ENCODE peak calls at places on chromosomes 3 and 15, in four cellular contexts. One of them, this sample, is unnamed.

GRCh38 chr3:47854720-47855455 is 52.0 kb downstream of the DHX30 start:
- DNase-seq in EL: no peak
- DNase-seq in hypothalamus: no peak
- DNase-seq in brain microvascular endothelial cell: no peak
- DNase-seq in this sample: no peak

GRCh38 chr3:116051586-116051985 is 393.7 kb downstream of the LSAMP start:
- DNase-seq in EL: no peak
- DNase-seq in hypothalamus: no peak
- DNase-seq in brain microvascular endothelial cell: no peak
- DNase-seq in this sample: no peak

GRCh38 chr3:129954509-129954908 is 20.0 kb upstream of the TRH start:
- DNase-seq in EL: no peak
- DNase-seq in hypothalamus: no peak
- DNase-seq in brain microvascular endothelial cell: no peak
- DNase-seq in this sample: no peak

GRCh38 chr15:39320886-39321285 is 260.0 kb upstream of the THBS1 start:
- DNase-seq in EL: peak; percentile 28
- DNase-seq in hypothalamus: no peak
- DNase-seq in brain microvascular endothelial cell: no peak
- DNase-seq in this sample: no peak

GRCh38 chr3:134423153-134423552 is 48.9 kb upstream of the AMOTL2 start:
- DNase-seq in EL: peak; percentile 58
- DNase-seq in hypothalamus: no peak
- DNase-seq in brain microvascular endothelial cell: peak; percentile 24
- DNase-seq in this sample: no peak

GRCh38 chr3:126958638-126959085 is 24.3 kb upstream of the PLXNA1 start:
- DNase-seq in EL: no peak
- DNase-seq in hypothalamus: no peak
- DNase-seq in brain microvascular endothelial cell: no peak
- DNase-seq in this sample: no peak

GRCh38 chr3:62335196-62335595 is 38.2 kb downstream of the FEZF2 start:
- DNase-seq in EL: no peak
- DNase-seq in hypothalamus: no peak
- DNase-seq in brain microvascular endothelial cell: no peak
- DNase-seq in this sample: no peak

GRCh38 chr3:141643391-141643790 is 94.7 kb upstream of the RNF7 start:
- DNase-seq in EL: peak; percentile 35
- DNase-seq in hypothalamus: no peak
- DNase-seq in brain microvascular endothelial cell: no peak
- DNase-seq in this sample: no peak

GRCh38 chr3:30680789-30681188 is 74.4 kb downstream of the TGFBR2 start:
- DNase-seq in EL: no peak
- DNase-seq in hypothalamus: peak; percentile 45
- DNase-seq in brain microvascular endothelial cell: no peak
- DNase-seq in this sample: peak; percentile 22

GRCh38 chr3:187753516-187753915 is 8.2 kb upstream of the BCL6 start:
- DNase-seq in EL: no peak
- DNase-seq in hypothalamus: no peak
- DNase-seq in brain microvascular endothelial cell: no peak
- DNase-seq in this sample: no peak

This sample was measured in occipital lobe.